ENCODE peak calls at places on chromosome 20, in four cellular contexts. One of them, this sample, is unnamed.

GRCh38 chr20:62368629-62369507 is 1.8 kb upstream of the LAMA5 start:
- DNase-seq in H1: peak; percentile 79
- DNase-seq in SK-N-SH: peak; percentile 89
- DNase-seq in K562: peak; percentile 71
- DNase-seq in this sample: peak; percentile 90

GRCh38 chr20:44642203-44643153 is 9.0 kb downstream of the ADA start:
- DNase-seq in H1: peak; percentile 63
- DNase-seq in SK-N-SH: peak; percentile 81
- DNase-seq in K562: peak; percentile 65
- DNase-seq in this sample: peak; percentile 45

GRCh38 chr20:44080646-44081267 is 106.2 kb downstream of the JPH2 start:
- DNase-seq in H1: peak; percentile 78
- DNase-seq in SK-N-SH: peak; percentile 79
- DNase-seq in K562: peak; percentile 81
- DNase-seq in this sample: peak; percentile 74

GRCh38 chr20:45406260-45407066 is 1.6 kb upstream of the DBNDD2 start:
- DNase-seq in H1: peak; percentile 78
- DNase-seq in SK-N-SH: peak; percentile 80
- DNase-seq in K562: peak; percentile 87
- DNase-seq in this sample: peak; percentile 76

GRCh38 chr20:15164726-15165125 is 827.3 kb upstream of the FLRT3 start:
- DNase-seq in H1: no peak
- DNase-seq in SK-N-SH: no peak
- DNase-seq in K562: no peak
- DNase-seq in this sample: no peak

GRCh38 chr20:37282558-37282957 is 6.9 kb upstream of the MANBAL start:
- DNase-seq in H1: no peak
- DNase-seq in SK-N-SH: no peak
- DNase-seq in K562: no peak
- DNase-seq in this sample: no peak

GRCh38 chr20:45370571-45371204 is 7.4 kb downstream of the TP53TG5 start:
- DNase-seq in H1: no peak
- DNase-seq in SK-N-SH: no peak
- DNase-seq in K562: no peak
- DNase-seq in this sample: no peak

GRCh38 chr20:5652626-5653573 is 97.3 kb upstream of the SHLD1 start:
- DNase-seq in H1: no peak
- DNase-seq in SK-N-SH: no peak
- DNase-seq in K562: no peak
- DNase-seq in this sample: no peak

GRCh38 chr20:55774628-55775027 is 230.7 kb downstream of the CBLN4 start:
- DNase-seq in H1: no peak
- DNase-seq in SK-N-SH: no peak
- DNase-seq in K562: no peak
- DNase-seq in this sample: no peak

GRCh38 chr20:53889411-53890148 is 180.8 kb downstream of the BCAS1 start:
- DNase-seq in H1: no peak
- DNase-seq in SK-N-SH: no peak
- DNase-seq in K562: no peak
- DNase-seq in this sample: no peak

GRCh38 chr20:16576219-16576618 is 3.0 kb upstream of the KIF16B start:
- DNase-seq in H1: no peak
- DNase-seq in SK-N-SH: no peak
- DNase-seq in K562: peak; percentile 35
- DNase-seq in this sample: peak; percentile 28

GRCh38 chr20:44222027-44222426 is 11.5 kb upstream of the OSER1 start:
- DNase-seq in H1: no peak
- DNase-seq in SK-N-SH: no peak
- DNase-seq in K562: no peak
- DNase-seq in this sample: no peak

GRCh38 chr20:16662462-16662861 is 67.4 kb upstream of the SNRPB2 start:
- DNase-seq in H1: no peak
- DNase-seq in SK-N-SH: no peak
- DNase-seq in K562: no peak
- DNase-seq in this sample: no peak

GRCh38 chr20:36826556-36827244 is 49.2 kb upstream of the TLDC2 start:
- DNase-seq in H1: no peak
- DNase-seq in SK-N-SH: no peak
- DNase-seq in K562: no peak
- DNase-seq in this sample: no peak

GRCh38 chr20:35008411-35009342 is 53.0 kb downstream of the MYH7B start:
- DNase-seq in H1: no peak
- DNase-seq in SK-N-SH: no peak
- DNase-seq in K562: no peak
- DNase-seq in this sample: no peak

GRCh38 chr20:58482416-58482815 is 32.8 kb downstream of the APCDD1L start:
- DNase-seq in H1: no peak
- DNase-seq in SK-N-SH: no peak
- DNase-seq in K562: peak; percentile 36
- DNase-seq in this sample: no peak

GRCh38 chr20:23331951-23332350 is 18.6 kb upstream of the NXT1 start:
- DNase-seq in H1: no peak
- DNase-seq in SK-N-SH: no peak
- DNase-seq in K562: no peak
- DNase-seq in this sample: no peak

GRCh38 chr20:4613718-4614620 is 107.7 kb upstream of the PRND start:
- DNase-seq in H1: peak; percentile 68
- DNase-seq in SK-N-SH: no peak
- DNase-seq in K562: peak; percentile 25
- DNase-seq in this sample: peak; percentile 67

GRCh38 chr20:31565699-31566331 is 39.3 kb upstream of the ID1 start:
- DNase-seq in H1: no peak
- DNase-seq in SK-N-SH: no peak
- DNase-seq in K562: no peak
- DNase-seq in this sample: no peak

GRCh38 chr20:24309596-24309995 is 159.8 kb upstream of the SYNDIG1 start:
- DNase-seq in H1: no peak
- DNase-seq in SK-N-SH: no peak
- DNase-seq in K562: no peak
- DNase-seq in this sample: no peak

GRCh38 chr20:47951521-47951951 is 166.3 kb upstream of the SULF2 start:
- DNase-seq in H1: no peak
- DNase-seq in SK-N-SH: no peak
- DNase-seq in K562: no peak
- DNase-seq in this sample: no peak

GRCh38 chr20:47949230-47949629 is 163.9 kb upstream of the SULF2 start:
- DNase-seq in H1: no peak
- DNase-seq in SK-N-SH: no peak
- DNase-seq in K562: no peak
- DNase-seq in this sample: no peak

GRCh38 chr20:47950557-47951283 is 165.4 kb upstream of the SULF2 start:
- DNase-seq in H1: no peak
- DNase-seq in SK-N-SH: no peak
- DNase-seq in K562: no peak
- DNase-seq in this sample: no peak

GRCh38 chr20:47950103-47950502 is 164.8 kb upstream of the SULF2 start:
- DNase-seq in H1: no peak
- DNase-seq in SK-N-SH: peak; percentile 40
- DNase-seq in K562: no peak
- DNase-seq in this sample: no peak

GRCh38 chr20:47952165-47952564 is 166.9 kb upstream of the SULF2 start:
- DNase-seq in H1: no peak
- DNase-seq in SK-N-SH: no peak
- DNase-seq in K562: no peak
- DNase-seq in this sample: no peak
- TF ChIP-seq TEAD4 in H1: no peak
- TF ChIP-seq TEAD4 in SK-N-SH: no peak
- TF ChIP-seq TEAD4 in K562: no peak
- TF ChIP-seq TEAD4 in this sample: no peak

DNA sequence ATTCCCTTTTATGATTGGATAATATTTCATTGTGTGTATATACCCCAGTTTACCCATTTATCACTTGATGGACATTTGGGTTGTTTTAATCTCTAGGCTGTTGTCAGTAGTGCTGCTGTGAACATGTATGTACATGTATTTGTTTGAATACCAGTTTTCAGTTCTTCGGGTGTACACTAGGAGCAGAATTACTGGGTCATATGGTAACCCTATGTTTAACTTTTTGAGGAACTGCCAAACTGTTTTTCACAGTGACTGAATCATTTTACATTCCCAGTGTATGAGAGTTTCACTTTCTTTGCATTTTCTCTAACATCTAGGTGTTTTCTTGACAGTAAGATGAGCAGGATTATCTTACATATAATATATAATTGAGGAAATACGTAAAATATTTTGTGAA is 44.7 kb upstream of the ADIG start:
- DNase-seq in H1: no peak
- DNase-seq in SK-N-SH: no peak
- DNase-seq in K562: no peak
- DNase-seq in this sample: no peak
- TF ChIP-seq TEAD4 in H1: no peak
- TF ChIP-seq TEAD4 in SK-N-SH: no peak
- TF ChIP-seq TEAD4 in K562: no peak
- TF ChIP-seq TEAD4 in this sample: no peak

GRCh38 chr20:22264917-22265316 is 319.5 kb downstream of the FOXA2 start:
- DNase-seq in H1: no peak
- DNase-seq in SK-N-SH: no peak
- DNase-seq in K562: no peak
- DNase-seq in this sample: no peak
- TF ChIP-seq TEAD4 in H1: no peak
- TF ChIP-seq TEAD4 in SK-N-SH: no peak
- TF ChIP-seq TEAD4 in K562: no peak
- TF ChIP-seq TEAD4 in this sample: no peak

GRCh38 chr20:17925940-17926300 is 42.7 kb downstream of the SNX5 start:
- DNase-seq in H1: no peak
- DNase-seq in SK-N-SH: no peak
- DNase-seq in K562: no peak
- DNase-seq in this sample: no peak

GRCh38 chr20:17931513-17931912 is 37.1 kb downstream of the SNX5 start:
- DNase-seq in H1: no peak
- DNase-seq in SK-N-SH: no peak
- DNase-seq in K562: no peak
- DNase-seq in this sample: no peak

GRCh38 chr20:17925300-17925939 is 43.2 kb downstream of the SNX5 start:
- DNase-seq in H1: no peak
- DNase-seq in SK-N-SH: no peak
- DNase-seq in K562: no peak
- DNase-seq in this sample: no peak

GRCh38 chr20:17928211-17928611 is 40.4 kb downstream of the SNX5 start:
- DNase-seq in H1: no peak
- DNase-seq in SK-N-SH: no peak
- DNase-seq in K562: no peak
- DNase-seq in this sample: no peak

DNA sequence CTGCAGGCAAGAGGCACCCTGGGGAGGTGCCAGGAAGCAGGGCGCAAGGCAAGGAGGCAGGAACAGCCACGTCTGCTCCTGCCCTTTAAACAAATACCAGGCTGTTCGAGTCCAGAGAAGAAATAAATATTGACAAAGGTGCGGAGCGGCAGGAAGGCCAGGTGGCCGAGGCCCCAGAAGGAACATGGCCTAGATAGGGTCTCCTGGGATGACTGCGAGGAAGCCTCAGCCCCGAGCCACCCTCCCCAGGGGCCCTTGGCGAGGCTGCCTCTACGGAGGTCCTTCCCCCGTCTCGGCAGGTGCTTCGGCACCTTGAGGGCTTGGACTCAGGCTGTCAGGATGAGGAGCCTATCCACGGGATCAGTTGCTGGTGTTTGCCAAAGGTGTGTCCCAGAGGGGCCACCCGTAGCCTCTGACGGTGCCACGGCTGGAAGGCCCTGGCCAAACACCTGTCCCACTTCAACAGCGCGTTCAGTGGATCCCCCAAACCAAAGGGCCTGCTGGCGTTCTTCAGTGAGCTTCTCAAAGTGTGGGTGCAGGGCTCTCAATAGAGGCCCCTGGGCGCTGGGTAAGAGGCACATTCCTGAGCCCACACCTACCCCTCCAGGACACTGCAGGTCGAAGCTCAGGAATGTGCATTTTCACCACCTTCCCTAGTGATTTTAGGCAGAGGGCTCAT is 39.8 kb downstream of the SNX5 start:
- DNase-seq in H1: no peak
- DNase-seq in SK-N-SH: no peak
- DNase-seq in K562: no peak
- DNase-seq in this sample: no peak
- TF ChIP-seq TEAD4 in H1: peak; percentile 66
- TF ChIP-seq TEAD4 in SK-N-SH: no peak
- TF ChIP-seq TEAD4 in K562: no peak
- TF ChIP-seq TEAD4 in this sample: no peak

GRCh38 chr20:1822564-1823420 is 72.4 kb upstream of the SIRPA start:
- DNase-seq in H1: no peak
- DNase-seq in SK-N-SH: no peak
- DNase-seq in K562: peak; percentile 9
- DNase-seq in this sample: no peak
- TF ChIP-seq TEAD4 in H1: no peak
- TF ChIP-seq TEAD4 in SK-N-SH: no peak
- TF ChIP-seq TEAD4 in K562: no peak
- TF ChIP-seq TEAD4 in this sample: no peak

DNA sequence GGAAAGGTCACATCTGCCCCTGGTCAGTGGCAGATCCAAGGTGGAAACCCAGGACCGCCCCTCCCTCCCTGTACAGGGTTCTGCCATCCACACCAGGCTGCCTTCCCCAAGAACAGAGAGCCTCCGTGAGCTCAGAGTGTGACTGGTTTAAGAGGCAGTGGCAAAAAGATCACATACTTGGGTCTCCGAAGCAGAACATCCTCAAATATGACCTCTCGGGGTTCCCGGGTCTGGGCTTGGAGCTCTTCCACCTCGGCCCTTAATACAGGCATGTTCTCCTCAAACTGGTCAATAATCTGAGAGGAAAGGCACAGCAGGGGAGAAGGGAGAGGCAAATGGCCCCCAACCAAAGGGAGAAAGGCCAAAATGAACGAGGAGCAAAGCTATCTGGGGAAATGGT is 14.8 kb downstream of the C20orf96 start:
- DNase-seq in H1: no peak
- DNase-seq in SK-N-SH: no peak
- DNase-seq in K562: no peak
- DNase-seq in this sample: no peak
- TF ChIP-seq TEAD4 in H1: no peak
- TF ChIP-seq TEAD4 in SK-N-SH: no peak
- TF ChIP-seq TEAD4 in K562: no peak
- TF ChIP-seq TEAD4 in this sample: no peak

GRCh38 chr20:51609251-51609650 is 66.7 kb upstream of the NFATC2 start:
- DNase-seq in H1: no peak
- DNase-seq in SK-N-SH: no peak
- DNase-seq in K562: no peak
- DNase-seq in this sample: no peak

GRCh38 chr20:51608060-51608459 is 65.5 kb upstream of the NFATC2 start:
- DNase-seq in H1: no peak
- DNase-seq in SK-N-SH: no peak
- DNase-seq in K562: no peak
- DNase-seq in this sample: no peak

GRCh38 chr20:51610111-51610510 is 67.6 kb upstream of the NFATC2 start:
- DNase-seq in H1: no peak
- DNase-seq in SK-N-SH: no peak
- DNase-seq in K562: no peak
- DNase-seq in this sample: no peak

GRCh38 chr20:51604851-51605250 is 62.3 kb upstream of the NFATC2 start:
- DNase-seq in H1: no peak
- DNase-seq in SK-N-SH: no peak
- DNase-seq in K562: no peak
- DNase-seq in this sample: no peak

GRCh38 chr20:51607170-51607569 is 64.7 kb upstream of the NFATC2 start:
- DNase-seq in H1: no peak
- DNase-seq in SK-N-SH: no peak
- DNase-seq in K562: no peak
- DNase-seq in this sample: no peak
- TF ChIP-seq TEAD4 in H1: no peak
- TF ChIP-seq TEAD4 in SK-N-SH: no peak
- TF ChIP-seq TEAD4 in K562: no peak
- TF ChIP-seq TEAD4 in this sample: no peak